ENCODE peak calls at places on chromosomes 6 and 20, in four cellular contexts. Q is PC-3, E is adipocyte, Y is Peyer's patch. P is an unnamed sample.

GRCh38 chr6:148261470-148261869 is 81.2 kb upstream of the SASH1 start:
- DNase-seq in E (no peak), Y (no peak), Q (no peak), P (no peak)

GRCh38 chr6:9504191-9504590 is 910.7 kb downstream of the TFAP2A start:
- DNase-seq in E (no peak), Y (no peak), Q (peak; percentile 43), P (no peak)

GRCh38 chr6:148746363-148747144 is at the start of gene UST:
- DNase-seq in E (peak; percentile 96), Y (peak; percentile 51), Q (peak; percentile 74), P (peak; percentile 77)

GRCh38 chr6:11271637-11272036 is 39.2 kb upstream of the NEDD9 start:
- DNase-seq in Q (no peak), Y (no peak), E (peak; percentile 35), P (no peak)

GRCh38 chr6:136767583-136768307 is 24.5 kb downstream of the MAP3K5 start:
- DNase-seq in Y (no peak), Q (no peak), E (peak; percentile 44), P (no peak)

GRCh38 chr6:137893726-137894125 is 26.7 kb downstream of the TNFAIP3 start:
- DNase-seq in Y (no peak), E (no peak), Q (peak; percentile 48), P (no peak)

GRCh38 chr6:45922728-45923351 is 92.8 kb downstream of the CLIC5 start:
- DNase-seq in Q (peak; percentile 72), E (peak; percentile 93), Y (no peak), P (no peak)

GRCh38 chr20:20317195-20318113 is 50.5 kb upstream of the INSM1 start:
- DNase-seq in Y (no peak), E (no peak), Q (no peak), P (peak; percentile 37)

GRCh38 chr6:35943390-35943789 is 22.5 kb upstream of the SRPK1 start:
- DNase-seq in E (no peak), Y (no peak), Q (no peak), P (no peak)

GRCh38 chr6:41426438-41426851 is 91.0 kb downstream of the NCR2 start:
- DNase-seq in E (peak; percentile 36), Y (no peak), Q (no peak), P (peak; percentile 47)

GRCh38 chr20:35845561-35845960 is 73.7 kb downstream of the PHF20 start:
- DNase-seq in E (peak; percentile 60), Y (no peak), Q (no peak), P (no peak)

GRCh38 chr20:3297096-3297411 is 58.1 kb upstream of the SLC4A11 start:
- DNase-seq in Q (no peak), Y (no peak), E (no peak), P (no peak)

GRCh38 chr20:35601021-35601973 is 14.3 kb upstream of the SPAG4 start:
- DNase-seq in E (peak; percentile 82), Q (no peak), Y (peak; percentile 82), P (peak; percentile 83)

GRCh38 chr6:94394822-94395221 is 975.5 kb upstream of the EPHA7 start:
- DNase-seq in Y (no peak), E (no peak), Q (no peak), P (no peak)
- H3K4me3 ChIP-seq in Y (no peak overlapping the region), E (no peak overlapping the region), Q (no peak overlapping the region), P (no peak overlapping the region)

DNA sequence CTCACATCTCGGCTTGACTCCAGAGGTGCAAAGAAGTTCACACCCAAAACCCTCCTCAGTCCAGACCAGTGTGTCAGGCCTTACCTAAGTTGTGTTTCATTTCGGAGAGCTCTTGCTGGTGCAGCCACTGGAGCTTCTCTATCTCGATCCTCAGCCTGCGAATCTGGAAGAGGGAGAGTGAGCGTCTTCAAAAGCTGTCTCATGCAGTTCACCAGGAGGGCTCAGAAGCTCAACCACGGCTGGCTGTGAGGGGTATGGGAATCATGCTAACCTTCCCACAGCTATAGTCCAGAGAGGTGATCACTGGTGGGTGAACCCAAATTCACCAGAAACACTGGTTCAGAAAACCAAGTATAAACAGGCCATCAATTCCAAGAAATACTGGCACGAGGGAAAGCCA is 129.4 kb downstream of the ZMYND8 start:
- DNase-seq in Q (no peak), Y (no peak), E (no peak), P (no peak)
- H3K36me3 ChIP-seq in Q (peaks cover 8% of the 10 kb centered on the region), Y (no peaks in the 10 kb centered on the region), E (peaks cover 79% of the 10 kb centered on the region), P (peaks cover 30% of the 10 kb centered on the region)

GRCh38 chr20:53828673-53829085 is 235.0 kb upstream of the ZNF217 start:
- DNase-seq in E (peak; percentile 87), Q (peak; percentile 93), Y (no peak), P (no peak)

GRCh38 chr20:53829086-53829703 is 235.6 kb upstream of the ZNF217 start:
- DNase-seq in E (peak; percentile 95), Y (no peak), Q (peak; percentile 99), P (no peak)

GRCh38 chr20:53831228-53831627 is 237.6 kb upstream of the ZNF217 start:
- DNase-seq in Y (no peak), E (no peak), Q (no peak), P (no peak)

GRCh38 chr20:53827996-53828672 is 234.5 kb upstream of the ZNF217 start:
- DNase-seq in Y (no peak), E (peak; percentile 94), Q (peak; percentile 98), P (no peak)

GRCh38 chr20:53829706-53830521 is 236.3 kb upstream of the ZNF217 start:
- DNase-seq in E (peak; percentile 78), Y (no peak), Q (peak; percentile 74), P (peak; percentile 43)
- H3K4me3 ChIP-seq in E (peak overlapping the region; percentile 76), Y (peak overlapping the region; percentile 10), Q (peak overlapping the region; percentile 61), P (peak overlapping the region; percentile 13)

GRCh38 chr6:53512631-53513030 is 32.3 kb downstream of the GCLC start:
- DNase-seq in Y (no peak), E (no peak), Q (no peak), P (no peak)

GRCh38 chr6:53513056-53513455 is 31.8 kb downstream of the GCLC start:
- DNase-seq in E (no peak), Y (no peak), Q (no peak), P (no peak)

GRCh38 chr6:53513519-53513966 is 31.4 kb downstream of the GCLC start:
- DNase-seq in Y (no peak), Q (no peak), E (no peak), P (no peak)

GRCh38 chr6:53506872-53507271 is 38.0 kb downstream of the GCLC start:
- DNase-seq in Y (no peak), E (no peak), Q (no peak), P (no peak)

GRCh38 chr6:53510751-53511150 is 34.1 kb downstream of the GCLC start:
- DNase-seq in Q (no peak), Y (no peak), E (no peak), P (no peak)
- H3K36me3 ChIP-seq in Q (peaks cover 43% of the 10 kb centered on the region), Y (no peaks in the 10 kb centered on the region), E (peaks cover 85% of the 10 kb centered on the region), P (no peaks in the 10 kb centered on the region)

GRCh38 chr6:33907227-33907626 is 103.4 kb upstream of the MLN start:
- DNase-seq in E (no peak), Y (no peak), Q (no peak), P (no peak)

GRCh38 chr6:33904050-33904827 is 100.4 kb upstream of the MLN start:
- DNase-seq in Y (no peak), Q (no peak), E (no peak), P (peak; percentile 75)

GRCh38 chr6:33908025-33908424 is 104.2 kb upstream of the MLN start:
- DNase-seq in Q (no peak), Y (no peak), E (no peak), P (no peak)

GRCh38 chr6:33905081-33905609 is 101.3 kb upstream of the MLN start:
- DNase-seq in E (no peak), Y (no peak), Q (no peak), P (no peak)

DNA sequence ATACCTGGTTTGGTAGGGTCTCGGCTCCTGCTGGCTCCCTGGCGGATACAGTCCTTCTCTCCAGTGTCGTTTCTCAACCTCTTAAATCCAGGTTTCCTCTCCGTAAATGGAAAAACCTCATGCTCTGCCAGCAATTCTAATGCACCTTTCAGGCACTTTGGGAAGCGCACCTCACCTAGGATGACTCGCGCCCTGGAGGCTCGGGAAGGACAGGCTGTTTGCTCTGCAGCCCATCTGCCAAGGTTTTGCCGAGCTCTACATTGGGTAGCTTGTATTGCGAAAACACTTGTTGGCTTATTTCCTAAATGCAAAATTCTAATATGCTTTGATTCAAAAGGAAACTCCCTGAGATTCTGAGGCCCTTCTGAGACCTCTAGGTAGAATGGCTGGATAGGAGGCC is 102.6 kb upstream of the MLN start:
- DNase-seq in Q (peak; percentile 45), Y (no peak), E (no peak), P (no peak)
- H3K4me3 ChIP-seq in Q (no peak overlapping the region), Y (no peak overlapping the region), E (no peak overlapping the region), P (no peak overlapping the region)

GRCh38 chr20:63744158-63744557 is 4.6 kb downstream of the SLC2A4RG start:
- DNase-seq in E (no peak), Q (no peak), Y (no peak), P (no peak)
- H3K36me3 ChIP-seq in E (peaks cover 18% of the 10 kb centered on the region), Q (peaks cover 22% of the 10 kb centered on the region), Y (no peaks in the 10 kb centered on the region), P (peaks cover 3% of the 10 kb centered on the region)

GRCh38 chr20:2104236-2104635 is 2.6 kb downstream of the STK35 start:
- DNase-seq in E (peak; percentile 36), Q (no peak), Y (no peak), P (no peak)
- H3K4me3 ChIP-seq in E (peak overlapping the region; percentile 93), Q (peak overlapping the region; percentile 87), Y (peak overlapping the region; percentile 87), P (peak overlapping the region; percentile 96)

GRCh38 chr20:44231193-44231592 is 15.9 kb upstream of the GDAP1L1 start:
- DNase-seq in Q (no peak), Y (no peak), E (no peak), P (no peak)
- H3K36me3 ChIP-seq in Q (no peaks in the 10 kb centered on the region), Y (no peaks in the 10 kb centered on the region), E (no peaks in the 10 kb centered on the region), P (no peaks in the 10 kb centered on the region)

GRCh38 chr6:106613590-106613989 is 15.7 kb downstream of the RTN4IP1 start:
- DNase-seq in Y (no peak), Q (no peak), E (no peak), P (no peak)
- H3K4me3 ChIP-seq in Y (no peak overlapping the region), Q (no peak overlapping the region), E (no peak overlapping the region), P (no peak overlapping the region)